ENCODE peak calls at places on chromosome 20, in four cellular contexts. One of them, this sample, is unnamed.

GRCh38 chr20:46954490-46955038 is 59.9 kb downstream of the EYA2 start:
- DNase-seq in C1 segment of cervical spinal cord: no peak
- DNase-seq in esophagus squamous epithelium: no peak
- DNase-seq in substantia nigra: no peak
- DNase-seq in this sample: no peak

GRCh38 chr20:18197382-18198070 is 59.9 kb downstream of the KAT14 start:
- DNase-seq in C1 segment of cervical spinal cord: no peak
- DNase-seq in substantia nigra: no peak
- DNase-seq in esophagus squamous epithelium: no peak
- DNase-seq in this sample: no peak

GRCh38 chr20:49561256-49561655 is 6.7 kb downstream of the PTGIS start:
- DNase-seq in esophagus squamous epithelium: no peak
- DNase-seq in substantia nigra: no peak
- DNase-seq in C1 segment of cervical spinal cord: no peak
- DNase-seq in this sample: no peak

GRCh38 chr20:23397961-23398360 is 23.3 kb downstream of the NAPB start:
- DNase-seq in C1 segment of cervical spinal cord: no peak
- DNase-seq in substantia nigra: no peak
- DNase-seq in esophagus squamous epithelium: no peak
- DNase-seq in this sample: no peak

GRCh38 chr20:31857861-31858835 is 12.2 kb downstream of the DUSP15 start:
- DNase-seq in C1 segment of cervical spinal cord: no peak
- DNase-seq in esophagus squamous epithelium: no peak
- DNase-seq in substantia nigra: no peak
- DNase-seq in this sample: no peak

GRCh38 chr20:17558154-17558940 is 11.5 kb upstream of the DSTN start:
- DNase-seq in esophagus squamous epithelium: no peak
- DNase-seq in C1 segment of cervical spinal cord: no peak
- DNase-seq in substantia nigra: no peak
- DNase-seq in this sample: no peak

GRCh38 chr20:848218-848617 is 14.7 kb downstream of the FAM110A start:
- DNase-seq in substantia nigra: no peak
- DNase-seq in esophagus squamous epithelium: no peak
- DNase-seq in C1 segment of cervical spinal cord: no peak
- DNase-seq in this sample: no peak

GRCh38 chr20:37543828-37544227 is 16.2 kb upstream of the BLCAP start:
- DNase-seq in substantia nigra: no peak
- DNase-seq in C1 segment of cervical spinal cord: no peak
- DNase-seq in esophagus squamous epithelium: no peak
- DNase-seq in this sample: no peak

GRCh38 chr20:1274485-1275313 is 8.6 kb downstream of the SNPH start:
- DNase-seq in C1 segment of cervical spinal cord: no peak
- DNase-seq in substantia nigra: no peak
- DNase-seq in esophagus squamous epithelium: no peak
- DNase-seq in this sample: no peak

GRCh38 chr20:38599410-38599882 is 2.2 kb upstream of the ARHGAP40 start:
- DNase-seq in substantia nigra: no peak
- DNase-seq in esophagus squamous epithelium: no peak
- DNase-seq in C1 segment of cervical spinal cord: no peak
- DNase-seq in this sample: no peak

GRCh38 chr20:20710443-20710842 is 2.0 kb downstream of the RALGAPA2 start:
- DNase-seq in esophagus squamous epithelium: no peak
- DNase-seq in C1 segment of cervical spinal cord: no peak
- DNase-seq in substantia nigra: no peak
- DNase-seq in this sample: no peak

GRCh38 chr20:25038103-25038410 is 19.9 kb downstream of the ACSS1 start:
- DNase-seq in esophagus squamous epithelium: no peak
- DNase-seq in substantia nigra: no peak
- DNase-seq in C1 segment of cervical spinal cord: no peak
- DNase-seq in this sample: no peak

GRCh38 chr20:43420192-43420591 is 37.5 kb upstream of the SRSF6 start:
- DNase-seq in esophagus squamous epithelium: no peak
- DNase-seq in C1 segment of cervical spinal cord: no peak
- DNase-seq in substantia nigra: no peak
- DNase-seq in this sample: no peak

GRCh38 chr20:420169-420620 is 12.1 kb downstream of the RBCK1 start:
- DNase-seq in esophagus squamous epithelium: no peak
- DNase-seq in substantia nigra: no peak
- DNase-seq in C1 segment of cervical spinal cord: no peak
- DNase-seq in this sample: no peak

GRCh38 chr20:5000263-5001173 is 792 bp downstream of the SLC23A2 start:
- DNase-seq in C1 segment of cervical spinal cord: peak
- DNase-seq in substantia nigra: peak
- DNase-seq in esophagus squamous epithelium: no peak
- DNase-seq in this sample: peak

GRCh38 chr20:48638546-48638945 is 189.3 kb downstream of the PREX1 start:
- DNase-seq in esophagus squamous epithelium: no peak
- DNase-seq in substantia nigra: no peak
- DNase-seq in C1 segment of cervical spinal cord: no peak
- DNase-seq in this sample: no peak

GRCh38 chr20:1185316-1185741 is 548 bp upstream of the TMEM74B start:
- DNase-seq in esophagus squamous epithelium: no peak
- DNase-seq in C1 segment of cervical spinal cord: no peak
- DNase-seq in substantia nigra: no peak
- DNase-seq in this sample: peak

GRCh38 chr20:56710577-56711465 is 81.7 kb downstream of the TFAP2C start:
- DNase-seq in C1 segment of cervical spinal cord: no peak
- DNase-seq in esophagus squamous epithelium: no peak
- DNase-seq in substantia nigra: no peak
- DNase-seq in this sample: no peak

GRCh38 chr20:266604-267562 is 9.4 kb downstream of the DEFB132 start:
- DNase-seq in esophagus squamous epithelium: peak
- DNase-seq in substantia nigra: peak
- DNase-seq in C1 segment of cervical spinal cord: peak
- DNase-seq in this sample: peak

GRCh38 chr20:45890997-45891983 is at the start of the genes CTSA and NEURL2:
- DNase-seq in C1 segment of cervical spinal cord: peak
- DNase-seq in esophagus squamous epithelium: peak
- DNase-seq in substantia nigra: peak
- DNase-seq in this sample: peak

GRCh38 chr20:57768519-57768918 is 58.7 kb upstream of the PMEPA1 start:
- DNase-seq in C1 segment of cervical spinal cord: no peak
- DNase-seq in substantia nigra: no peak
- DNase-seq in esophagus squamous epithelium: no peak
- DNase-seq in this sample: no peak

GRCh38 chr20:54168961-54169862 is 4.6 kb downstream of the CYP24A1 start:
- DNase-seq in esophagus squamous epithelium: no peak
- DNase-seq in C1 segment of cervical spinal cord: no peak
- DNase-seq in substantia nigra: no peak
- DNase-seq in this sample: no peak

GRCh38 chr20:9660236-9660868 is 146.0 kb downstream of the LAMP5 start:
- DNase-seq in substantia nigra: no peak
- DNase-seq in esophagus squamous epithelium: no peak
- DNase-seq in C1 segment of cervical spinal cord: no peak
- DNase-seq in this sample: peak

GRCh38 chr20:43584448-43585138 is 6.1 kb upstream of the IFT52 start:
- DNase-seq in C1 segment of cervical spinal cord: no peak
- DNase-seq in esophagus squamous epithelium: no peak
- DNase-seq in substantia nigra: no peak
- DNase-seq in this sample: no peak

GRCh38 chr20:58634121-58634817 is 16.8 kb upstream of the STX16 start:
- DNase-seq in C1 segment of cervical spinal cord: no peak
- DNase-seq in substantia nigra: no peak
- DNase-seq in esophagus squamous epithelium: no peak
- DNase-seq in this sample: no peak

GRCh38 chr20:10728873-10729670 is 55.3 kb upstream of the JAG1 start:
- DNase-seq in C1 segment of cervical spinal cord: no peak
- DNase-seq in esophagus squamous epithelium: no peak
- DNase-seq in substantia nigra: no peak
- DNase-seq in this sample: no peak

GRCh38 chr20:38290829-38291581 is 13.0 kb upstream of the BPI start:
- DNase-seq in esophagus squamous epithelium: no peak
- DNase-seq in C1 segment of cervical spinal cord: no peak
- DNase-seq in substantia nigra: peak
- DNase-seq in this sample: peak

GRCh38 chr20:9491324-9491723 is 23.1 kb upstream of the LAMP5 start:
- DNase-seq in esophagus squamous epithelium: no peak
- DNase-seq in C1 segment of cervical spinal cord: no peak
- DNase-seq in substantia nigra: no peak
- DNase-seq in this sample: no peak

GRCh38 chr20:45174434-45175364 is at the start of gene PI3:
- DNase-seq in substantia nigra: no peak
- DNase-seq in esophagus squamous epithelium: no peak
- DNase-seq in C1 segment of cervical spinal cord: no peak
- DNase-seq in this sample: no peak

GRCh38 chr20:17611290-17611539 is 41.3 kb downstream of the DSTN start:
- DNase-seq in substantia nigra: no peak
- DNase-seq in esophagus squamous epithelium: no peak
- DNase-seq in C1 segment of cervical spinal cord: no peak
- DNase-seq in this sample: peak

GRCh38 chr20:17559338-17559737 is 10.5 kb upstream of the DSTN start:
- DNase-seq in C1 segment of cervical spinal cord: no peak
- DNase-seq in substantia nigra: no peak
- DNase-seq in esophagus squamous epithelium: no peak
- DNase-seq in this sample: no peak

GRCh38 chr20:46670228-46670584 is 18.9 kb upstream of the SLC13A3 start:
- DNase-seq in C1 segment of cervical spinal cord: no peak
- DNase-seq in substantia nigra: no peak
- DNase-seq in esophagus squamous epithelium: no peak
- DNase-seq in this sample: no peak

GRCh38 chr20:41339957-41340326 is 679 bp upstream of the LPIN3 start:
- DNase-seq in C1 segment of cervical spinal cord: peak
- DNase-seq in esophagus squamous epithelium: no peak
- DNase-seq in substantia nigra: peak
- DNase-seq in this sample: peak

GRCh38 chr20:43564455-43564854 is 5.6 kb downstream of the SGK2 start:
- DNase-seq in C1 segment of cervical spinal cord: no peak
- DNase-seq in substantia nigra: no peak
- DNase-seq in esophagus squamous epithelium: no peak
- DNase-seq in this sample: no peak

GRCh38 chr20:47576516-47577033 is 74.9 kb downstream of the NCOA3 start:
- DNase-seq in esophagus squamous epithelium: no peak
- DNase-seq in C1 segment of cervical spinal cord: peak
- DNase-seq in substantia nigra: no peak
- DNase-seq in this sample: peak

GRCh38 chr20:38645980-38646858 is 44.6 kb downstream of the ARHGAP40 start:
- DNase-seq in esophagus squamous epithelium: peak
- DNase-seq in substantia nigra: peak
- DNase-seq in C1 segment of cervical spinal cord: peak
- DNase-seq in this sample: peak

GRCh38 chr20:3045816-3046676 is at the start of gene MRPS26:
- DNase-seq in esophagus squamous epithelium: peak
- DNase-seq in C1 segment of cervical spinal cord: peak
- DNase-seq in substantia nigra: peak
- DNase-seq in this sample: peak

GRCh38 chr20:25606094-25606640 is 17.6 kb downstream of the NANP start:
- DNase-seq in C1 segment of cervical spinal cord: no peak
- DNase-seq in esophagus squamous epithelium: no peak
- DNase-seq in substantia nigra: no peak
- DNase-seq in this sample: no peak

GRCh38 chr20:10115021-10115420 is 80.2 kb downstream of the ANKEF1 start:
- DNase-seq in C1 segment of cervical spinal cord: no peak
- DNase-seq in esophagus squamous epithelium: no peak
- DNase-seq in substantia nigra: no peak
- DNase-seq in this sample: no peak